ENCODE peak calls at places on chromosomes 3 and 15, in nine cellular contexts. R is neural crest cell; C is activated CD4-positive, alpha-beta T cell treated with anti-CD3 and anti-CD28 coated beads, Interleukin-2, amount 10 ng/mL, durations not matched to agents 7 days and 5 days; Q is dermis blood vessel endothelial cell; A is naive thymus-derived CD4-positive, alpha-beta T cell; J is hypothalamus; S is stimulated activated CD8-positive, alpha-beta memory T cell treated with anti-CD3 and anti-CD28 coated beads, Interleukin-4, amount 100 ng/mL, for 24 hours; X is activated T-cell treated with anti-CD3 and anti-CD28 coated beads for 24 hours; N is AG08396. K is an unnamed sample.

GRCh38 chr3:58645726-58646125 is 20.8 kb downstream of the FAM3D start:
- DNase-seq in R (no peak), C (no peak), Q (no peak), A (no peak), J (no peak), S (no peak), X (no peak), N (no peak), K (no peak)

GRCh38 chr3:85576801-85577200 is 618.0 kb downstream of the CADM2 start:
- DNase-seq in R (no peak), C (no peak), Q (no peak), A (no peak), J (no peak), S (no peak), X (no peak), N (no peak), K (no peak)

GRCh38 chr3:194305356-194306108 is 45.6 kb downstream of the CPN2 start:
- DNase-seq in R (no peak), C (no peak), Q (no peak), A (no peak), J (no peak), S (no peak), X (no peak), N (no peak), K (no peak)

GRCh38 chr3:184460276-184460675 is 80.4 kb downstream of the CHRD start:
- DNase-seq in R (no peak), C (no peak), Q (peak), A (no peak), J (no peak), S (no peak), X (no peak), N (no peak), K (no peak)

GRCh38 chr3:29757054-29757777 is 476.3 kb downstream of the RBMS3 start:
- DNase-seq in R (no peak), C (no peak), Q (peak), A (no peak), J (no peak), S (no peak), X (no peak), N (no peak), K (no peak)

GRCh38 chr15:49428392-49429095 is 5.5 kb downstream of the FGF7 start:
- DNase-seq in R (no peak), C (no peak), Q (no peak), A (no peak), J (no peak), S (no peak), X (no peak), N (peak), K (no peak)

GRCh38 chr3:5021571-5022092 is 42.4 kb downstream of the BHLHE40 start:
- DNase-seq in R (no peak), C (no peak), Q (peak), A (no peak), J (no peak), S (no peak), X (no peak), N (peak), K (peak)

GRCh38 chr3:114242947-114243346 is 5.6 kb upstream of the ZNF80 start:
- DNase-seq in R (no peak), C (peak), Q (no peak), A (no peak), J (no peak), S (no peak), X (no peak), N (no peak), K (no peak)

GRCh38 chr3:186722457-186722856 is 5.3 kb downstream of the KNG1 start:
- DNase-seq in R (no peak), C (no peak), Q (peak), A (no peak), J (no peak), S (no peak), X (no peak), N (peak), K (no peak)

GRCh38 chr3:58052373-58053273 is 44.4 kb downstream of the FLNB start:
- DNase-seq in R (no peak), C (no peak), Q (peak), A (no peak), J (peak), S (peak), X (peak), N (peak), K (peak)

GRCh38 chr15:57761562-57761961 is 55.0 kb downstream of the POLR2M start:
- DNase-seq in R (no peak), C (no peak), Q (no peak), A (no peak), J (no peak), S (no peak), X (no peak), N (no peak), K (no peak)

GRCh38 chr3:192841428-192841827 is 76.2 kb downstream of the MB21D2 start:
- DNase-seq in R (no peak), C (no peak), Q (no peak), A (no peak), J (no peak), S (no peak), X (no peak), N (no peak), K (no peak)

GRCh38 chr3:23810342-23811116 is 4.8 kb downstream of the UBE2E1 start:
- DNase-seq in R (peak), C (peak), Q (peak), A (peak), J (peak), S (no peak), X (no peak), N (peak), K (no peak)

GRCh38 chr3:102174832-102175374 is 259.9 kb upstream of the ZPLD1 start:
- DNase-seq in R (no peak), C (no peak), Q (peak), A (no peak), J (no peak), S (no peak), X (no peak), N (no peak), K (no peak)

GRCh38 chr3:197406266-197406665 is 107.9 kb upstream of the DLG1 start:
- DNase-seq in R (no peak), C (no peak), Q (peak), A (no peak), J (no peak), S (no peak), X (no peak), N (peak), K (no peak)

GRCh38 chr3:60469481-60469880 is 781.8 kb downstream of the FHIT start:
- DNase-seq in R (no peak), C (no peak), Q (no peak), A (no peak), J (no peak), S (no peak), X (no peak), N (no peak), K (no peak)

GRCh38 chr3:147297756-147298155 is 108.6 kb downstream of the ZIC4 start:
- DNase-seq in R (no peak), C (no peak), Q (no peak), A (no peak), J (no peak), S (no peak), X (no peak), N (no peak), K (no peak)

GRCh38 chr15:70267879-70268278 is 170.2 kb upstream of the TLE3 start:
- DNase-seq in R (no peak), C (no peak), Q (no peak), A (no peak), J (no peak), S (no peak), X (no peak), N (no peak), K (no peak)

GRCh38 chr3:179719048-179719734 is 66.4 kb downstream of the USP13 start:
- DNase-seq in R (no peak), C (no peak), Q (no peak), A (no peak), J (no peak), S (no peak), X (no peak), N (no peak), K (no peak)

GRCh38 chr3:123388811-123389210 is 60.1 kb downstream of the ADCY5 start:
- DNase-seq in R (no peak), C (no peak), Q (no peak), A (no peak), J (no peak), S (no peak), X (no peak), N (no peak), K (no peak)

GRCh38 chr3:10563396-10563795 is 58.0 kb upstream of the ATP2B2 start:
- DNase-seq in R (no peak), C (no peak), Q (no peak), A (no peak), J (no peak), S (no peak), X (no peak), N (no peak), K (no peak)

GRCh38 chr3:50254577-50255250 is 14.2 kb upstream of the SEMA3B start:
- DNase-seq in R (no peak), C (no peak), Q (peak), A (no peak), J (no peak), S (no peak), X (no peak), N (no peak), K (no peak)

GRCh38 chr15:41832208-41832607 is 4.3 kb downstream of the JMJD7 start:
- DNase-seq in R (no peak), C (no peak), Q (no peak), A (no peak), J (no peak), S (no peak), X (no peak), N (no peak), K (no peak)

GRCh38 chr3:38438421-38438820 is 15.3 kb upstream of the ACVR2B start:
- DNase-seq in R (no peak), C (peak), Q (peak), A (peak), J (no peak), S (no peak), X (no peak), N (no peak), K (no peak)

K was measured in stromal cell of bone marrow.